ENCODE peak calls at places on chromosomes 1 and 21, in four cellular contexts. C, R, Z and I are unnamed samples.

GRCh38 chr21:37702241-37702640 is 214.0 kb downstream of the KCNJ6 start:
- DNase-seq in C (no peak), R (no peak), Z (no peak), I (no peak)

GRCh38 chr1:7404046-7404742 is 366.9 kb upstream of the VAMP3 start:
- DNase-seq in C (no peak), R (no peak), Z (no peak), I (no peak)

GRCh38 chr1:29239142-29239541 is 2.8 kb downstream of the PTPRU start:
- DNase-seq in C (no peak), R (no peak), Z (peak; percentile 86), I (peak; percentile 55)

GRCh38 chr1:100422065-100422464 is 69.8 kb downstream of the CDC14A start:
- DNase-seq in C (no peak), R (no peak), Z (no peak), I (no peak)

GRCh38 chr1:167599839-167600581 is 30.0 kb upstream of the RCSD1 start:
- DNase-seq in C (peak; percentile 46), R (peak; percentile 79), Z (peak; percentile 18), I (peak; percentile 42)

GRCh38 chr1:168606096-168606495 is 29.7 kb downstream of the XCL1 start:
- DNase-seq in C (no peak), R (no peak), Z (no peak), I (no peak)

GRCh38 chr1:98049370-98050115 is 128.7 kb upstream of the DPYD start:
- DNase-seq in C (no peak), R (no peak), Z (no peak), I (no peak)

GRCh38 chr1:112536561-112536960 is 27.8 kb downstream of the WNT2B start:
- DNase-seq in C (no peak), R (no peak), Z (no peak), I (no peak)

GRCh38 chr1:148308832-148309458 is 156.9 kb upstream of the NBPF11 start:
- DNase-seq in C (peak; percentile 9), R (no peak), Z (no peak), I (peak; percentile 16)

GRCh38 chr1:93771843-93772242 is 90.2 kb upstream of the BCAR3 start:
- DNase-seq in C (no peak), R (no peak), Z (no peak), I (no peak)

GRCh38 chr1:54501849-54502248 is 46.2 kb upstream of the ACOT11 start:
- DNase-seq in C (no peak), R (no peak), Z (no peak), I (no peak)

GRCh38 chr1:25918615-25919014 is 12.4 kb upstream of the STMN1 start:
- DNase-seq in C (no peak), R (no peak), Z (no peak), I (no peak)

GRCh38 chr1:89523597-89524368 is 846 bp upstream of the LRRC8B start:
- DNase-seq in C (peak; percentile 34), R (no peak), Z (peak; percentile 30), I (peak; percentile 18)

GRCh38 chr1:39158330-39159086 is 46.0 kb upstream of the MACF1 start:
- DNase-seq in C (peak; percentile 51), R (peak; percentile 37), Z (peak; percentile 99), I (peak; percentile 85)

GRCh38 chr1:13792429-13792828 is 92.4 kb downstream of the PRDM2 start:
- DNase-seq in C (no peak), R (no peak), Z (no peak), I (no peak)

GRCh38 chr1:239795289-239795688 is 296.4 kb upstream of the FMN2 start:
- DNase-seq in C (no peak), R (no peak), Z (no peak), I (no peak)

GRCh38 chr21:45291613-45292398 is 4.1 kb upstream of the POFUT2 start:
- DNase-seq in C (peak; percentile 60), R (no peak), Z (no peak), I (no peak)

GRCh38 chr1:246365708-246366107 is 141.4 kb downstream of the SMYD3 start:
- DNase-seq in C (no peak), R (no peak), Z (no peak), I (no peak)

GRCh38 chr21:38985423-38986378 is 180.0 kb downstream of the ETS2 start:
- DNase-seq in C (peak; percentile 94), R (peak; percentile 12), Z (no peak), I (no peak)

GRCh38 chr1:11938722-11939526 is 4.4 kb downstream of the PLOD1 start:
- DNase-seq in C (peak; percentile 82), R (no peak), Z (no peak), I (no peak)

GRCh38 chr1:7471836-7472235 is 299.3 kb upstream of the VAMP3 start:
- DNase-seq in C (no peak), R (no peak), Z (no peak), I (no peak)

GRCh38 chr1:93992954-93993353 is 83.7 kb upstream of the GCLM start:
- DNase-seq in C (no peak), R (no peak), Z (no peak), I (no peak)

GRCh38 chr1:145826030-145826429 is 2.0 kb downstream of the POLR3C start:
- DNase-seq in C (no peak), R (no peak), Z (no peak), I (peak; percentile 18)

GRCh38 chr1:86775395-86775794 is 71.0 kb downstream of the SH3GLB1 start:
- DNase-seq in C (no peak), R (no peak), Z (peak; percentile 81), I (no peak)

GRCh38 chr1:113759341-113760101 is at the start of gene PHTF1:
- DNase-seq in C (peak; percentile 91), R (no peak), Z (peak; percentile 52), I (peak; percentile 70)

GRCh38 chr1:113760102-113760804 is 967 bp upstream of the PHTF1 start:
- DNase-seq in C (no peak), R (no peak), Z (no peak), I (peak; percentile 4)

GRCh38 chr1:113756461-113756860 is 2.8 kb downstream of the PHTF1 start:
- DNase-seq in C (no peak), R (no peak), Z (no peak), I (no peak)

GRCh38 chr1:113761937-113762336 is 2.7 kb upstream of the PHTF1 start:
- DNase-seq in C (no peak), R (no peak), Z (no peak), I (no peak)

DNA sequence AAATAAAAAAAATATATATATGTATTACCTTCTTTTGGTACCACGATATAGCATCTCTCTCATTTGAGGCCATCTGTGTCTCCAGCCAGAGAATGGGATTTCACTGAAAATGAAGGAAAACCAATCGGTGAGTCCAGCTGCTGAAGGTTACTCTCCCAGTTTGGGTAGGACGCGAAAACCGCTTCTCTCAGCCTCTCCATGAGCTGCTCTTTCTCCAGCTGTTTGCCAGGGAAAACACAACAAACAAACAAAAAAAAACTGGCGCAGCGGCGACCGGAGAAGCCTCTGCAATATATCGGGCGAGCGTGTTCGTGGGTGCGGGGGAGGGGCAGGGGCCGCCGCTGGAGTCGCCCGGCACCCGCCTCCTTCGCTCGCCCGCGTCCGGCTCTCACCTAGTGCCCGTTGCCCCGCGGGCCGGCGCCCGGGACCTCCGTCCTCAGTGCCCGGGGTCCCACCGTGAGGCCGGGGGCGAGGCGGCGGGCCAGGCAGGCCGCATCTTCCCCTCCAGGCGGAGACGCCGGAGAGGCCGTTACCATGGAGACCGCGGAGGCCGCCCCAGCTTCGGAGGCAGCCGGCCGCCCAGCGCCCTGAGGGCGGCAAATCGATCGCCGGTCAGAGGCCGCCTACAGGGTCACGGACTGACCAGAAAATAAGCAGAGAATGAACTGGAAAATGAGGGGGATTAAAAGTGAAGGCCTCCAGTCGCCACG is 500 bp downstream of the PHTF1 start:
- DNase-seq in C (peak; percentile 87), R (no peak), Z (peak; percentile 49), I (peak; percentile 45)
- TF ChIP-seq CHD4 in C (no peak), R (no peak), Z (no peak), I (no peak)

GRCh38 chr1:235999259-235999925 is 65.5 kb downstream of the NID1 start:
- DNase-seq in C (no peak), R (peak; percentile 96), Z (no peak), I (peak; percentile 36)

GRCh38 chr1:235996048-235996785 is 68.7 kb downstream of the NID1 start:
- DNase-seq in C (no peak), R (no peak), Z (no peak), I (no peak)

GRCh38 chr1:235997049-235997448 is 67.8 kb downstream of the NID1 start:
- DNase-seq in C (no peak), R (no peak), Z (no peak), I (no peak)

GRCh38 chr1:235998812-235999211 is 66.1 kb downstream of the NID1 start:
- DNase-seq in C (no peak), R (peak; percentile 74), Z (no peak), I (no peak)

DNA sequence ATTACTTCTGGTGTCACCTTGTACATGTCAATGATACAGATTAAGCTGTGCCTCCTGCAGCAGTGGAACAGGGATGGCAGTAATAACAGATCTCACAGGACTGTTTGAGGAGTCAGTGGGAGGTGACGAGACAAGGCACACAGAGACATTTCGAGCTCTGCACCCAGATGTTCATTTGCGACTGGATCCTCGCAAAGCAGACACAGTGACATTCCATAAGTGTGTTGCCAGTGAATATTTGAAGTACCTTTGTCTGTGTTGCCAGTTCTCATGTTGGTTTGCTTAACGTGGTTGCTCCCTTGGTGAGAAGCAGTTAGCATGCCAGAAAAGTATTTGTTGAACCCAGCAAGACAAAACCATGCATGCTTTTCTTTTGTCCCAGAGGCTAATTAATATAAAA is 67.0 kb downstream of the NID1 start:
- DNase-seq in C (no peak), R (no peak), Z (no peak), I (no peak)
- TF ChIP-seq CHD4 in C (no peak), R (no peak), Z (no peak), I (no peak)

GRCh38 chr1:2928733-2929325 is 92.4 kb upstream of the ACTRT2 start:
- DNase-seq in C (no peak), R (no peak), Z (no peak), I (no peak)
- TF ChIP-seq CHD4 in C (no peak), R (no peak), Z (no peak), I (no peak)

DNA sequence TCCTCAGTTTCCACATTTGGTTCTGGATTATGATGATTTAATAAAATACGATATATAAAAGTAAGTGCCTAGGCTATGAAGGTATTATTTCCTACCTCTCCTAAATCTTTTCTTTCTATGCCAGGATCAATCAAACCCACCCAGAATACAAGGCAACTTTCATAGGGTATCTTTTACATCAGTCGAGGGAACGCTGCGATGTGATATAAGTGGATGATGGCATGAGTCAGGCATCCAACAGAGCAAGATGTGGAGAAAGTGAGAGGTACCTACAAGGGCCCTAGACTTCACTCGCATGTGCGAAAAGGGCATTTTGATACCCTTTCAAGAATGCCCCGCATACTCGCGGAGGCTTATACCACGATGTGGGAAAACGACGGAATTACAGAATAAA is 730 bp downstream of the TTLL7 start:
- DNase-seq in C (no peak), R (no peak), Z (no peak), I (no peak)
- TF ChIP-seq CHD4 in C (no peak), R (no peak), Z (no peak), I (no peak)

DNA sequence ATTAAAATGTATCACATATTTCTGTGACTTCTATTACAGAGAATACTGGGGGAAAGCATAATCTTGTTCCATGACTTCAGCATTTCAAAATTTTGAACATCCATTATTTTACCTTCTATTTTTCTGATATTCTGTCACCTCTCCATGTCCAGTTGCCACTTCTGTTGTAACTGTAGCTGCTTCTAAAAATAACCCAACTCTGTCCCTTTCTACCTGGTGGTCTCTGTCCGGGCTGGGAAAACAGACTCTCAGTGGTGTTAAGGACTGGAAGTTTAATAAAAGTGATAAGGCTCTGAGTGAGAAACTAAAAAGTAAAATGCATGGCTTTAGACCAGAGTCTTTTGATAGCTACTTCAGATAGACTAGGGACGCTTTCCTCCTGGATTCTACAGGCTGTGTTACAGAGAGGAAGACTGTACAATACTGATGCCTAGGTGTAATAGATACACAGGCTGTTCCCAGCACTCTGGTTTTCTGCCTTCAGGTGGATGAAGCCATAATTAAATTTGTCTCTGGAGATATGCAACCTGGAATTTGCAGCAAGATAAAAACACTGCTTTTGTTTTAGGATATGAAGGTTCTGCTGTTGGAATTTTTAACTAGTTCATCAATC is 42.1 kb upstream of the SEC16B start:
- DNase-seq in C (no peak), R (no peak), Z (no peak), I (no peak)
- TF ChIP-seq CHD4 in C (no peak), R (no peak), Z (no peak), I (no peak)

GRCh38 chr1:5394111-5394510 is 598.1 kb downstream of the NPHP4 start:
- DNase-seq in C (no peak), R (no peak), Z (no peak), I (no peak)
- TF ChIP-seq CHD4 in C (no peak), R (no peak), Z (no peak), I (no peak)